ENCODE peak calls at places on chromosomes 11 and 22, in five cellular contexts. Q is naive thymus-derived CD8-positive, alpha-beta T cell; C is activated CD4-positive, alpha-beta T cell treated with anti-CD3 and anti-CD28 coated beads, Interleukin-2, amount 50 U/mL, for 24 hours; J is T-helper 17 cell; X is activated T-cell treated with anti-CD3 and anti-CD28 coated beads, Interleukin-2, amount 50 U/mL, for 72 hours. K is an unnamed sample.

GRCh38 chr22:28892175-28892731 is 8.9 kb downstream of the ZNRF3 start:
- DNase-seq in Q (no peak), C (no peak), J (no peak), X (no peak), K (no peak)

GRCh38 chr11:76807206-76807875 is 24.2 kb downstream of the TSKU start:
- DNase-seq in Q (peak; percentile 56), C (peak; percentile 46), J (peak; percentile 39), X (peak; percentile 75), K (peak; percentile 69)

GRCh38 chr11:43579171-43579918 is 101.2 kb upstream of the HSD17B12 start:
- DNase-seq in Q (no peak), C (no peak), J (no peak), X (peak; percentile 52), K (no peak)

GRCh38 chr11:16809901-16810668 is 71.6 kb downstream of the C11orf58 start:
- DNase-seq in Q (no peak), C (no peak), J (no peak), X (no peak), K (no peak)

GRCh38 chr11:61331636-61332035 is 1.3 kb downstream of the DDB1 start:
- DNase-seq in Q (no peak), C (no peak), J (no peak), X (no peak), K (no peak)

GRCh38 chr11:2513441-2513840 is 68.6 kb downstream of the KCNQ1 start:
- DNase-seq in Q (no peak), C (no peak), J (no peak), X (no peak), K (no peak)

GRCh38 chr11:47895035-47895434 is 46.9 kb upstream of the NUP160 start:
- DNase-seq in Q (no peak), C (no peak), J (no peak), X (no peak), K (no peak)

GRCh38 chr11:7612661-7613393 is 60.5 kb downstream of the CYB5R2 start:
- DNase-seq in Q (no peak), C (no peak), J (no peak), X (no peak), K (no peak)

GRCh38 chr22:49137216-49137840 is 690.3 kb downstream of the BRD1 start:
- DNase-seq in Q (no peak), C (no peak), J (no peak), X (no peak), K (no peak)

GRCh38 chr22:30806391-30806861 is 111.8 kb downstream of the OSBP2 start:
- DNase-seq in Q (no peak), C (no peak), J (no peak), X (no peak), K (no peak)

GRCh38 chr11:128467610-128468041 is 119.7 kb downstream of the ETS1 start:
- DNase-seq in Q (no peak), C (no peak), J (peak; percentile 46), X (no peak), K (peak; percentile 80)

GRCh38 chr22:43100223-43100622 is 10.3 kb upstream of the BIK start:
- DNase-seq in Q (no peak), C (no peak), J (no peak), X (no peak), K (no peak)

GRCh38 chr11:18012314-18012905 is 437 bp downstream of the SERGEF start:
- DNase-seq in Q (peak; percentile 41), C (peak; percentile 3), J (peak; percentile 13), X (peak; percentile 20), K (peak; percentile 37)

GRCh38 chr11:126443120-126443519 is 87.6 kb downstream of the ST3GAL4 start:
- DNase-seq in Q (no peak), C (no peak), J (no peak), X (no peak), K (no peak)

GRCh38 chr11:130313383-130314183 is 1.1 kb downstream of the ZBTB44 start:
- DNase-seq in Q (peak; percentile 25), C (no peak), J (no peak), X (no peak), K (peak; percentile 12)

GRCh38 chr11:14904745-14905103 is 12.7 kb upstream of the CYP2R1 start:
- DNase-seq in Q (peak; percentile 78), C (peak; percentile 75), J (peak; percentile 77), X (peak; percentile 92), K (peak; percentile 72)

GRCh38 chr22:36419177-36419911 is 31.6 kb upstream of the MYH9 start:
- DNase-seq in Q (no peak), C (no peak), J (no peak), X (no peak), K (no peak)

GRCh38 chr11:116529681-116530080 is 243.1 kb downstream of the BUD13 start:
- DNase-seq in Q (no peak), C (no peak), J (no peak), X (no peak), K (no peak)

GRCh38 chr11:104668797-104669463 is 229.3 kb downstream of the CASP12 start:
- DNase-seq in Q (no peak), C (no peak), J (no peak), X (no peak), K (no peak)

GRCh38 chr11:128406365-128406706 is 181.0 kb downstream of the ETS1 start:
- DNase-seq in Q (no peak), C (no peak), J (no peak), X (no peak), K (no peak)

GRCh38 chr11:86469491-86470388 is 95.1 kb downstream of the CCDC81 start:
- DNase-seq in Q (no peak), C (no peak), J (no peak), X (no peak), K (no peak)

GRCh38 chr11:33646629-33647028 is 54.0 kb downstream of the C11orf91 start:
- DNase-seq in Q (no peak), C (no peak), J (no peak), X (no peak), K (no peak)

GRCh38 chr11:29458252-29458651 is 558.6 kb downstream of the KCNA4 start:
- DNase-seq in Q (no peak), C (no peak), J (no peak), X (no peak), K (no peak)

GRCh38 chr11:119800171-119800570 is 71.2 kb upstream of the NECTIN1 start:
- DNase-seq in Q (no peak), C (no peak), J (no peak), X (no peak), K (no peak)

GRCh38 chr22:41793871-41794270 is 6.6 kb upstream of the CCDC134 start:
- DNase-seq in Q (no peak), C (no peak), J (no peak), X (no peak), K (no peak)

GRCh38 chr22:46287873-46288751 is 8.6 kb upstream of the GTSE1 start:
- DNase-seq in Q (no peak), C (no peak), J (no peak), X (peak; percentile 53), K (no peak)

GRCh38 chr22:25353516-25354445 is 134.3 kb downstream of the CRYBB2 start:
- DNase-seq in Q (no peak), C (no peak), J (no peak), X (no peak), K (no peak)

GRCh38 chr11:44286268-44286880 is 23.6 kb downstream of the ALX4 start:
- DNase-seq in Q (peak; percentile 52), C (peak; percentile 30), J (peak; percentile 31), X (peak; percentile 68), K (peak; percentile 49)

GRCh38 chr22:48715511-48715910 is 1112.2 kb downstream of the BRD1 start:
- DNase-seq in Q (no peak), C (no peak), J (no peak), X (no peak), K (no peak)

GRCh38 chr22:23533771-23534191 is 46.3 kb downstream of the IGLL1 start:
- DNase-seq in Q (no peak), C (no peak), J (no peak), X (no peak), K (no peak)

GRCh38 chr22:17370036-17370765 is 941 bp downstream of the CECR2 start:
- DNase-seq in Q (peak; percentile 5), C (no peak), J (no peak), X (no peak), K (no peak)

GRCh38 chr11:73172992-73173656 is 31.0 kb upstream of the FCHSD2 start:
- DNase-seq in Q (no peak), C (no peak), J (no peak), X (no peak), K (no peak)

GRCh38 chr11:2691991-2692841 is 7.6 kb downstream of the KCNQ1OT1 start:
- DNase-seq in Q (no peak), C (no peak), J (no peak), X (no peak), K (no peak)

GRCh38 chr11:20035701-20036601 is 124.3 kb downstream of the DBX1 start:
- DNase-seq in Q (no peak), C (no peak), J (no peak), X (no peak), K (no peak)

GRCh38 chr11:82750643-82751139 is 17.0 kb upstream of the FAM181B start:
- DNase-seq in Q (peak; percentile 63), C (no peak), J (no peak), X (no peak), K (peak; percentile 66)

K was measured in naive thymus-derived CD4-positive, alpha-beta T cell.